ENCODE peak calls at places on chromosome 12, in seven cellular contexts. Y, J, C, U, N, G and R are unnamed samples.

GRCh38 chr12:128818065-128819022 is 5.4 kb downstream of the SLC15A4 start:
- DNase-seq in Y (no peak), J (no peak), C (peak), U (peak), N (peak), G (no peak), R (no peak)

GRCh38 chr12:65825573-65826512 is 1.6 kb downstream of the HMGA2 start:
- DNase-seq in Y (peak), J (peak), C (peak), U (peak), N (peak), G (peak), R (no peak)

GRCh38 chr12:115267464-115267863 is 583.5 kb upstream of the TBX3 start:
- DNase-seq in Y (no peak), J (no peak), C (no peak), U (no peak), N (no peak), G (no peak), R (no peak)

GRCh38 chr12:65229441-65229840 is 49.0 kb upstream of the MSRB3 start:
- DNase-seq in Y (no peak), J (no peak), C (no peak), U (no peak), N (peak), G (no peak), R (no peak)

GRCh38 chr12:76037130-76038105 is 5.8 kb upstream of the PHLDA1 start:
- DNase-seq in Y (peak), J (peak), C (no peak), U (peak), N (peak), G (peak), R (no peak)

GRCh38 chr12:76670776-76671175 is 93.1 kb upstream of the ZDHHC17 start:
- DNase-seq in Y (no peak), J (no peak), C (no peak), U (peak), N (peak), G (no peak), R (no peak)

GRCh38 chr12:19480459-19480858 is 41.2 kb downstream of the AEBP2 start:
- DNase-seq in Y (no peak), J (no peak), C (no peak), U (no peak), N (no peak), G (no peak), R (no peak)

GRCh38 chr12:52236386-52237050 is 3.5 kb downstream of the KRT7 start:
- DNase-seq in Y (no peak), J (no peak), C (no peak), U (no peak), N (no peak), G (peak), R (no peak)

GRCh38 chr12:31605531-31605930 is 14.6 kb upstream of the DENND5B start:
- DNase-seq in Y (no peak), J (no peak), C (no peak), U (no peak), N (no peak), G (no peak), R (no peak)

GRCh38 chr12:68326720-68327119 is 5.4 kb downstream of the MDM1 start:
- DNase-seq in Y (no peak), J (no peak), C (no peak), U (no peak), N (no peak), G (no peak), R (no peak)

GRCh38 chr12:30707628-30708342 is 12.1 kb upstream of the IPO8 start:
- DNase-seq in Y (no peak), J (no peak), C (no peak), U (no peak), N (no peak), G (no peak), R (no peak)